ENCODE peak calls at places on chromosomes 4 and X, in seven cellular contexts. J is WERI-Rb-1, H is lower leg skin, B is heart right ventricle, Q is psoas muscle, W is dorsolateral prefrontal cortex, G is IMR-90. R is an unnamed sample.

GRCh38 chrX:11382935-11383334 is 89.7 kb downstream of the AMELX start:
- DNase-seq in J (no peak), H (no peak), B (no peak), Q (no peak), W (no peak), G (no peak), R (peak; percentile 14)

GRCh38 chr4:24662065-24662464 is 77.7 kb upstream of the DHX15 start:
- DNase-seq in J (no peak), H (no peak), B (no peak), Q (no peak), W (no peak), G (no peak), R (no peak)

GRCh38 chr4:8349664-8350225 is 80.2 kb downstream of the HTRA3 start:
- DNase-seq in J (peak; percentile 4), H (no peak), B (no peak), Q (no peak), W (no peak), G (no peak), R (no peak)

GRCh38 chrX:15815779-15816452 is 25.6 kb downstream of the ZRSR2 start:
- DNase-seq in J (no peak), H (no peak), B (no peak), Q (no peak), W (no peak), G (peak; percentile 33), R (peak; percentile 14)

GRCh38 chr4:184400375-184400870 is 73.9 kb downstream of the IRF2 start:
- DNase-seq in J (no peak), H (no peak), B (no peak), Q (peak; percentile 42), W (no peak), G (peak; percentile 97), R (peak; percentile 96)

GRCh38 chr4:138734746-138735145 is 280.8 kb upstream of the NOCT start:
- DNase-seq in J (no peak), H (no peak), B (no peak), Q (no peak), W (no peak), G (peak; percentile 89), R (peak; percentile 81)

GRCh38 chrX:101080326-101080725 is 1.6 kb downstream of the TMEM35A start:
- DNase-seq in J (peak; percentile 37), H (no peak), B (no peak), Q (no peak), W (no peak), G (no peak), R (no peak)

GRCh38 chrX:107742754-107743191 is 32.8 kb downstream of the TSC22D3 start:
- DNase-seq in J (no peak), H (no peak), B (no peak), Q (peak; percentile 68), W (no peak), G (no peak), R (no peak)

GRCh38 chrX:47283015-47283771 is 50.4 kb downstream of the USP11 start:
- DNase-seq in J (no peak), H (no peak), B (no peak), Q (no peak), W (peak; percentile 70), G (peak; percentile 65), R (peak; percentile 71)

GRCh38 chrX:40476958-40477357 is 103.8 kb upstream of the ATP6AP2 start:
- DNase-seq in J (no peak), H (no peak), B (no peak), Q (no peak), W (no peak), G (no peak), R (no peak)

GRCh38 chr4:166527500-166527899 is 654.5 kb downstream of the TLL1 start:
- DNase-seq in J (no peak), H (no peak), B (no peak), Q (no peak), W (no peak), G (no peak), R (peak; percentile 59)

GRCh38 chrX:17654116-17654515 is 83.2 kb upstream of the SCML1 start:
- DNase-seq in J (no peak), H (no peak), B (no peak), Q (no peak), W (no peak), G (no peak), R (no peak)

GRCh38 chr4:56752985-56753384 is 68.5 kb downstream of the SPINK2 start:
- DNase-seq in J (peak; percentile 74), H (peak; percentile 35), B (no peak), Q (no peak), W (no peak), G (no peak), R (no peak)

GRCh38 chr4:76116821-76117220 is 31.4 kb downstream of the NUP54 start:
- DNase-seq in J (no peak), H (no peak), B (no peak), Q (no peak), W (no peak), G (no peak), R (no peak)

GRCh38 chr4:90078440-90078839 is 48.8 kb upstream of the CCSER1 start:
- DNase-seq in J (no peak), H (no peak), B (no peak), Q (no peak), W (no peak), G (no peak), R (no peak)

GRCh38 chr4:130636486-130636885 is 1540.5 kb downstream of the C4orf33 start:
- DNase-seq in J (no peak), H (no peak), B (no peak), Q (no peak), W (no peak), G (no peak), R (no peak)

GRCh38 chrX:20144491-20144890 is 2.9 kb upstream of the EIF1AX start:
- DNase-seq in J (no peak), H (no peak), B (no peak), Q (no peak), W (no peak), G (peak; percentile 82), R (peak; percentile 88)

GRCh38 chrX:2594491-2594890 is 93.7 kb upstream of the DHRSX start:
- DNase-seq in J (no peak), H (no peak), B (no peak), Q (no peak), W (no peak), G (no peak), R (no peak)

GRCh38 chr4:26455571-26455970 is 34.7 kb downstream of the CCKAR start:
- DNase-seq in J (no peak), H (no peak), B (no peak), Q (no peak), W (no peak), G (no peak), R (no peak)

GRCh38 chr4:38160487-38161207 is 200.4 kb downstream of the PTTG2 start:
- DNase-seq in J (no peak), H (peak; percentile 87), B (no peak), Q (no peak), W (no peak), G (peak; percentile 99), R (peak; percentile 99)

GRCh38 chr4:81828991-81829390 is 357.3 kb upstream of the RASGEF1B start:
- DNase-seq in J (no peak), H (no peak), B (peak; percentile 52), Q (no peak), W (no peak), G (no peak), R (no peak)

GRCh38 chr4:190017357-190018200 is 9.5 kb downstream of the FRG2 start:
- DNase-seq in J (no peak), H (no peak), B (no peak), Q (peak; percentile 50), W (no peak), G (no peak), R (no peak)

GRCh38 chrX:23902419-23902818 is 5.3 kb downstream of the APOO start:
- DNase-seq in J (no peak), H (no peak), B (no peak), Q (no peak), W (no peak), G (peak; percentile 73), R (peak; percentile 72)

GRCh38 chrX:140572724-140573123 is 67.9 kb upstream of the SOX3 start:
- DNase-seq in J (peak; percentile 29), H (no peak), B (no peak), Q (no peak), W (no peak), G (peak; percentile 34), R (peak; percentile 15)
- TF ChIP-seq CTCF in J (peak; percentile 79), H (no peak), B (peak; percentile 43), Q (peak; percentile 42), W (peak; percentile 63), G (peak; percentile 58), R (peak; percentile 68)

DNA sequence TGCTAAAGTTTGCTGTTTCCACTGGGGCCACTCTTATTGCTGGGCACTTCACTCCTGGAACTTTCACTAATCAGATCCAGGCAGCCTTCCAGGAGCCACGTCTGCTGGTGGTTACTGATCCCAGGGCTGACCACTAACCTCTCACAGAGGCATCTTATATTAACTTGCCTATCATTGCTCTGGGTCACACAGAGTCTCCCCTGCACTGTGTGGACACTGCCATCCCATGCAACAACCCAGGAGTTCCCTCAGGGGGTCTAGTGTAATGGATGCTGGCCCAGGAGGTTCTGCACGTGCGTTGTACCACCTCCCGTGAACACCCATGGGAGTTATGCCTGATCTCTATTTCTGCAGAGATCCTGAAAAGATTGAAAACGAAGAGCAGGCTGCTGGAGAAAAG is 41.8 kb upstream of the IQSEC2 start:
- DNase-seq in J (no peak), H (no peak), B (no peak), Q (no peak), W (no peak), G (no peak), R (peak; percentile 20)
- H3K4me3 ChIP-seq in J (no peak overlapping the region), H (no peak overlapping the region), B (no peak overlapping the region), Q (no peak overlapping the region), W (no peak overlapping the region), G (no peak overlapping the region), R (no peak overlapping the region)

GRCh38 chr4:154049457-154050181 is 260.7 kb upstream of the SFRP2 start:
- DNase-seq in J (peak; percentile 78), H (peak; percentile 31), B (no peak), Q (no peak), W (no peak), G (no peak), R (peak; percentile 82)
- TF ChIP-seq CTCF in J (peak; percentile 77), H (no peak), B (no peak), Q (no peak), W (no peak), G (no peak), R (peak; percentile 17)

GRCh38 chrX:21757960-21758359 is at the start of gene SMPX:
- DNase-seq in J (no peak), H (no peak), B (peak; percentile 16), Q (peak; percentile 76), W (no peak), G (no peak), R (no peak)
- H3K4me3 ChIP-seq in J (no peak within 1 kb of the TSS), H (no peak within 1 kb of the TSS), B (peak within 1 kb of the TSS; percentile 33), Q (peak within 1 kb of the TSS; percentile 67), W (no peak within 1 kb of the TSS), G (no peak within 1 kb of the TSS), R (no peak within 1 kb of the TSS)

GRCh38 chrX:95318882-95319281 is 1365.8 kb upstream of the DIAPH2 start:
- DNase-seq in J (peak; percentile 16), H (no peak), B (no peak), Q (no peak), W (no peak), G (no peak), R (peak; percentile 3)
- TF ChIP-seq CTCF in J (peak; percentile 45), H (no peak), B (no peak), Q (no peak), W (no peak), G (peak; percentile 28), R (peak; percentile 32)